ENCODE peak calls at places on chromosomes 6 and 20, in four cellular contexts. O is retinal pigment epithelial cell, G is nephron progenitor cell, Z is GM20000. J is an unnamed sample.

GRCh38 chr6:54689620-54690019 is 157.0 kb upstream of the FAM83B start:
- DNase-seq in G (no peak), Z (no peak), O (no peak), J (no peak)

GRCh38 chr6:134768936-134769335 is 181.0 kb downstream of the ALDH8A1 start:
- DNase-seq in Z (no peak), O (no peak), G (no peak), J (no peak)

GRCh38 chr20:24100370-24101011 is 111.9 kb upstream of the GGTLC1 start:
- DNase-seq in Z (peak; percentile 29), G (peak; percentile 59), O (no peak), J (peak; percentile 77)

GRCh38 chr6:154071236-154071635 is 32.2 kb downstream of the OPRM1 start:
- DNase-seq in O (no peak), Z (no peak), G (no peak), J (no peak)

GRCh38 chr20:1567392-1568165 is 10.1 kb upstream of the SIRPD start:
- DNase-seq in Z (peak; percentile 1), O (no peak), G (no peak), J (no peak)

GRCh38 chr20:21342656-21343345 is 39.7 kb downstream of the XRN2 start:
- DNase-seq in G (no peak), O (no peak), Z (no peak), J (no peak)

GRCh38 chr6:75149253-75149652 is 56.6 kb downstream of the COL12A1 start:
- DNase-seq in Z (no peak), G (no peak), O (no peak), J (no peak)

GRCh38 chr6:146315321-146316254 is 228.0 kb upstream of the RAB32 start:
- DNase-seq in G (no peak), O (peak; percentile 82), Z (no peak), J (no peak)

GRCh38 chr6:70304611-70305010 is 1.7 kb upstream of the COL9A1 start:
- DNase-seq in Z (no peak), G (no peak), O (no peak), J (no peak)

GRCh38 chr6:169923468-169924464 is 172.3 kb downstream of the ERMARD start:
- DNase-seq in O (no peak), G (no peak), Z (no peak), J (no peak)

GRCh38 chr20:38127011-38127621 is 38.0 kb downstream of the TGM2 start:
- DNase-seq in Z (no peak), O (no peak), G (no peak), J (no peak)

GRCh38 chr6:9576521-9576920 is 838.4 kb downstream of the TFAP2A start:
- DNase-seq in G (no peak), O (no peak), Z (no peak), J (no peak)

GRCh38 chr6:34146801-34147592 is 1.1 kb upstream of the GRM4 start:
- DNase-seq in G (no peak), O (no peak), Z (no peak), J (no peak)

GRCh38 chr20:57259179-57260021 is 7.0 kb downstream of the BMP7 start:
- DNase-seq in G (no peak), Z (no peak), O (no peak), J (no peak)

GRCh38 chr6:134398453-134398852 is 80.5 kb upstream of the SGK1 start:
- DNase-seq in Z (no peak), O (no peak), G (no peak), J (peak; percentile 59)

GRCh38 chr6:156953125-156953477 is 175.9 kb downstream of the ARID1B start:
- DNase-seq in Z (no peak), G (no peak), O (no peak), J (no peak)

GRCh38 chr6:46440133-46440532 is 51.1 kb downstream of the RCAN2 start:
- DNase-seq in O (no peak), Z (no peak), G (no peak), J (no peak)

GRCh38 chr20:14142171-14142570 is 146.9 kb downstream of the MACROD2 start:
- DNase-seq in Z (peak; percentile 7), G (peak; percentile 59), O (peak; percentile 22), J (peak; percentile 3)

GRCh38 chr20:13567663-13568062 is 71.1 kb downstream of the TASP1 start:
- DNase-seq in O (no peak), G (no peak), Z (no peak), J (no peak)

GRCh38 chr20:46523696-46524328 is 10.5 kb upstream of the ZNF334 start:
- DNase-seq in G (peak; percentile 46), O (no peak), Z (no peak), J (peak; percentile 11)

GRCh38 chr6:4620284-4621228 is 155.6 kb upstream of the CDYL start:
- DNase-seq in G (no peak), O (no peak), Z (no peak), J (no peak)

GRCh38 chr20:57627972-57628650 is 7.9 kb upstream of the ZBP1 start:
- DNase-seq in G (no peak), O (no peak), Z (peak; percentile 56), J (peak; percentile 78)

GRCh38 chr20:31712564-31713311 is 9.9 kb downstream of the BCL2L1 start:
- DNase-seq in Z (no peak), G (no peak), O (peak; percentile 83), J (no peak)

GRCh38 chr6:104526383-104526782 is 333.3 kb downstream of the HACE1 start:
- DNase-seq in G (no peak), O (no peak), Z (no peak), J (no peak)

GRCh38 chr6:131924881-131925474 is 26.2 kb downstream of the CCN2 start:
- DNase-seq in Z (no peak), G (no peak), O (peak; percentile 17), J (no peak)

GRCh38 chr6:166969390-166970002 is 13.1 kb upstream of the RNASET2 start:
- DNase-seq in G (no peak), O (no peak), Z (no peak), J (no peak)

GRCh38 chr6:34144581-34145160 is 1.2 kb downstream of the GRM4 start:
- DNase-seq in G (no peak), O (no peak), Z (no peak), J (no peak)

GRCh38 chr20:20489054-20489453 is 121.2 kb downstream of the INSM1 start:
- DNase-seq in G (no peak), O (no peak), Z (peak; percentile 49), J (no peak)

GRCh38 chr20:51095755-51096509 is 73.0 kb upstream of the KCNG1 start:
- DNase-seq in Z (no peak), G (no peak), O (no peak), J (no peak)

GRCh38 chr6:11753798-11754197 is 24.8 kb downstream of the ADTRP start:
- DNase-seq in Z (no peak), O (no peak), G (no peak), J (no peak)

GRCh38 chr6:131173680-131174079 is 38.4 kb downstream of the AKAP7 start:
- DNase-seq in Z (no peak), O (peak; percentile 65), G (no peak), J (no peak)

GRCh38 chr20:49786671-49787370 is 25.8 kb upstream of the SLC9A8 start:
- DNase-seq in G (no peak), Z (no peak), O (no peak), J (no peak)

GRCh38 chr20:35463455-35464300 is 8.3 kb downstream of the CEP250 start:
- DNase-seq in O (peak; percentile 19), G (peak; percentile 72), Z (peak; percentile 64), J (peak; percentile 68)

GRCh38 chr6:111129003-111129402 is 41.7 kb downstream of the SLC16A10 start:
- DNase-seq in Z (no peak), G (no peak), O (no peak), J (no peak)

GRCh38 chr6:7630792-7631191 is 40.8 kb downstream of the SNRNP48 start:
- DNase-seq in Z (no peak), O (no peak), G (no peak), J (no peak)

GRCh38 chr6:105786890-105787655 is 299.1 kb upstream of the PRDM1 start:
- DNase-seq in Z (peak; percentile 26), O (no peak), G (no peak), J (peak; percentile 58)

GRCh38 chr20:61134286-61135035 is 117.6 kb upstream of the CDH4 start:
- DNase-seq in O (no peak), Z (no peak), G (no peak), J (no peak)

GRCh38 chr6:130376921-130377320 is 11.1 kb downstream of the TMEM200A start:
- DNase-seq in G (no peak), O (no peak), Z (no peak), J (no peak)

GRCh38 chr6:80003841-80004198 is 629 bp upstream of the TTK start:
- DNase-seq in G (peak; percentile 8), O (peak; percentile 8), Z (no peak), J (peak; percentile 61)

GRCh38 chr20:42138711-42139110 is 520.5 kb upstream of the CHD6 start:
- DNase-seq in G (no peak), O (no peak), Z (no peak), J (no peak)
- TF ChIP-seq CTCF in G (no peak), O (no peak), Z (no peak), J (no peak)

GRCh38 chr6:39228992-39229767 is at the start of gene KCNK5:
- DNase-seq in G (peak; percentile 88), Z (peak; percentile 85), O (no peak), J (peak; percentile 93)
- TF ChIP-seq CTCF in G (peak; percentile 71), Z (peak; percentile 21), O (peak; percentile 60), J (peak; percentile 85)

GRCh38 chr6:37489697-37490336 is 9.9 kb downstream of the CCDC167 start:
- DNase-seq in Z (no peak), G (no peak), O (no peak), J (peak; percentile 55)
- TF ChIP-seq CTCF in Z (no peak), G (no peak), O (peak; percentile 33), J (peak; percentile 51)

GRCh38 chr6:17589402-17590116 is 10.5 kb upstream of the FAM8A1 start:
- DNase-seq in Z (no peak), O (peak; percentile 48), G (no peak), J (no peak)

GRCh38 chr6:17584241-17584803 is 15.8 kb upstream of the FAM8A1 start:
- DNase-seq in Z (peak; percentile 66), O (peak; percentile 64), G (no peak), J (no peak)

GRCh38 chr6:17588011-17588410 is 12.1 kb upstream of the FAM8A1 start:
- DNase-seq in Z (no peak), O (no peak), G (no peak), J (no peak)

GRCh38 chr6:17583811-17584210 is 16.3 kb upstream of the FAM8A1 start:
- DNase-seq in Z (no peak), O (peak; percentile 17), G (no peak), J (peak; percentile 33)

DNA sequence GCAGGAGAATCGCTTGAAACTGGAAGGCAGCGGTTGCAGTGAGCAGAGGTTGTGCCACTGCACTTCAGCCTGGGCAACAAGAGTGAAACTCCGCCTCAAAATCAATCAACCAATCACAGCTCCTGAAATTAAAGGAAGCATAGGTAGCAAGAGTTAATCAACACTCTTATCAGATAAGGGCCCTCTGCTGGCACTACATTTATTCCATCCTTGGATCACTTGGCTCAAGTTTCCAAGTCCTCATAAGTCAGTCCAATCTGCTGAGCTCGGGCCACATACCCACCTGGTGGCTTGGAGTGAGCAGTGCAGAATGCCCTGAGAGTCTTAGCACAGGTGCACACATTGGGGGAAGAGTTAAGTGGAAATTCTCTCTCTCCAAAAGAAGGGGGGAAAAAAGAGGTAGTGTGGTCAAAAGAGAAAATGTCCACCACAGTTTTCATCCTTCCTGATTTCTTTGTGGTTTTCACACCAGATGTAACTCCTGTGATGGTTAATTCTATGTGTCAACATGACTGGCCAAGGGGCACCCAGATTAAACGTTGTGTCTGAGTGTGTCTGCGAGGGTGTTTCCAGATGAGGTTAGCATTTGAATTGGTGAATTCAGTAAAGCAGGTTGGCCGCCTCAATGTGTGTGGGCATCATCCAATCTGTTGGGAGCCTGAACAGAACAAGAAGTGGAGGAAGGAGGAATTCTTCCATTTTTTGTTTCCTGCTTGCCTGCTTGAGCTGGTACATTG is 14.2 kb upstream of the FAM8A1 start:
- DNase-seq in Z (no peak), G (no peak), O (no peak), J (no peak)
- TF ChIP-seq CTCF in Z (no peak), G (no peak), O (peak; percentile 25), J (peak; percentile 29)

J was measured in activated CD8-positive, alpha-beta T cell treated with anti-CD3 and anti-CD28 coated beads for 36 hours.